ENCODE peak calls at places on chromosomes 6 and 20, in six cellular contexts. W, Z, I, G, J and L are unnamed samples.

GRCh38 chr20:7883741-7884140 is 56.5 kb downstream of the HAO1 start:
- DNase-seq in W (no peak), Z (no peak), I (no peak), G (no peak), J (no peak), L (no peak)

GRCh38 chr6:17505062-17505476 is 95.0 kb upstream of the FAM8A1 start:
- DNase-seq in W (peak), Z (no peak), I (no peak), G (no peak), J (no peak), L (peak)

GRCh38 chr20:35837577-35838195 is 65.9 kb downstream of the PHF20 start:
- DNase-seq in W (peak), Z (no peak), I (no peak), G (no peak), J (no peak), L (no peak)

GRCh38 chr20:19212524-19213502 is at the start of gene SLC24A3:
- DNase-seq in W (peak), Z (peak), I (no peak), G (peak), J (peak), L (peak)

GRCh38 chr6:154478021-154478651 is 32.3 kb downstream of the CNKSR3 start:
- DNase-seq in W (peak), Z (no peak), I (no peak), G (no peak), J (no peak), L (no peak)

GRCh38 chr6:355809-356208 is 35.7 kb upstream of the IRF4 start:
- DNase-seq in W (no peak), Z (no peak), I (no peak), G (no peak), J (no peak), L (no peak)

GRCh38 chr6:36241728-36242127 is 28.1 kb upstream of the PNPLA1 start:
- DNase-seq in W (peak), Z (no peak), I (no peak), G (peak), J (peak), L (peak)

GRCh38 chr6:125471703-125472102 is 169.9 kb upstream of the HDDC2 start:
- DNase-seq in W (no peak), Z (no peak), I (no peak), G (no peak), J (no peak), L (no peak)

GRCh38 chr6:30735668-30736314 is 6.7 kb downstream of the FLOT1 start:
- DNase-seq in W (no peak), Z (no peak), I (no peak), G (peak), J (no peak), L (no peak)

GRCh38 chr20:63293866-63294535 is 1.0 kb downstream of the COL20A1 start:
- DNase-seq in W (no peak), Z (no peak), I (no peak), G (no peak), J (no peak), L (no peak)

GRCh38 chr20:645318-646106 is 7.5 kb downstream of the SRXN1 start:
- DNase-seq in W (peak), Z (peak), I (peak), G (peak), J (peak), L (peak)

GRCh38 chr6:148898360-148899005 is 151.7 kb downstream of the UST start:
- DNase-seq in W (no peak), Z (no peak), I (no peak), G (no peak), J (no peak), L (no peak)

GRCh38 chr6:41294463-41294862 is 8.0 kb upstream of the TREM1 start:
- DNase-seq in W (no peak), Z (no peak), I (no peak), G (no peak), J (no peak), L (no peak)